ENCODE peak calls at places on chromosomes 3 and 15, in five cellular contexts. Y is NCI-H2081, L is LoVo, P is AG08396, N is GF-D8. M is an unnamed sample.

GRCh38 chr3:38002940-38003339 is 12.4 kb downstream of the VILL start:
- DNase-seq in N (no peak), Y (no peak), L (no peak), P (no peak), M (no peak)

GRCh38 chr3:55935241-55935640 is 448.1 kb upstream of the WNT5A start:
- DNase-seq in N (no peak), P (no peak), Y (peak; percentile 69), L (no peak), M (no peak)

GRCh38 chr15:75454471-75455418 is 3.3 kb upstream of the SIN3A start:
- DNase-seq in N (no peak), L (peak; percentile 63), Y (peak; percentile 57), P (peak; percentile 71), M (no peak)

GRCh38 chr15:40329804-40330203 is 6.3 kb downstream of the INAFM2 start:
- DNase-seq in P (no peak), Y (no peak), N (no peak), L (no peak), M (no peak)

GRCh38 chr3:159273070-159273469 is 471.2 kb downstream of the MFSD1 start:
- DNase-seq in N (no peak), P (no peak), L (no peak), Y (no peak), M (no peak)

GRCh38 chr15:39908186-39908585 is 11.9 kb downstream of the GPR176 start:
- DNase-seq in Y (no peak), P (peak; percentile 78), N (no peak), L (no peak), M (no peak)

GRCh38 chr15:61605343-61605742 is 376.2 kb upstream of the RORA start:
- DNase-seq in Y (no peak), N (no peak), P (no peak), L (no peak), M (no peak)

GRCh38 chr3:3200632-3201212 is 21.2 kb upstream of the CRBN start:
- DNase-seq in N (peak; percentile 6), Y (peak; percentile 18), P (peak; percentile 46), L (peak; percentile 54), M (peak; percentile 61)

GRCh38 chr15:28861031-28861534 is 12.6 kb upstream of the GOLGA6L7 start:
- DNase-seq in P (no peak), L (no peak), Y (no peak), N (no peak), M (no peak)

GRCh38 chr3:116103868-116104530 is 341.3 kb downstream of the LSAMP start:
- DNase-seq in Y (no peak), P (no peak), N (no peak), L (no peak), M (no peak)

GRCh38 chr3:52866427-52866826 is 30.9 kb downstream of the STIMATE start:
- DNase-seq in L (no peak), Y (no peak), N (no peak), P (no peak), M (no peak)

GRCh38 chr3:56111651-56112250 is 356.5 kb downstream of the ERC2 start:
- DNase-seq in L (no peak), P (no peak), Y (no peak), N (no peak), M (no peak)

M was measured in LNCaP clone FGC.